ENCODE peak calls at places on chromosomes 7 and 10, in four cellular contexts. One of them, this sample, is unnamed.

GRCh38 chr7:98227939-98228338 is 16.7 kb downstream of the BHLHA15 start:
- DNase-seq in H1: no peak
- DNase-seq in HepG2: peak; percentile 29
- DNase-seq in GM12878: no peak
- DNase-seq in this sample: no peak

GRCh38 chr10:127278001-127278400 is 81.6 kb upstream of the INSYN2A start:
- DNase-seq in H1: no peak
- DNase-seq in HepG2: peak; percentile 69
- DNase-seq in GM12878: no peak
- DNase-seq in this sample: no peak

GRCh38 chr7:96329189-96329588 is 7.3 kb upstream of the SLC25A13 start:
- DNase-seq in H1: no peak
- DNase-seq in HepG2: no peak
- DNase-seq in GM12878: no peak
- DNase-seq in this sample: no peak

GRCh38 chr10:121326905-121327304 is 271.3 kb downstream of the FGFR2 start:
- DNase-seq in H1: no peak
- DNase-seq in HepG2: no peak
- DNase-seq in GM12878: no peak
- DNase-seq in this sample: no peak

GRCh38 chr7:158383665-158384064 is 204.0 kb downstream of the PTPRN2 start:
- DNase-seq in H1: no peak
- DNase-seq in HepG2: no peak
- DNase-seq in GM12878: no peak
- DNase-seq in this sample: no peak

GRCh38 chr7:44974549-44974948 is 4.3 kb downstream of the MYO1G start:
- DNase-seq in H1: no peak
- DNase-seq in HepG2: no peak
- DNase-seq in GM12878: no peak
- DNase-seq in this sample: no peak

GRCh38 chr7:111788426-111788825 is 226.1 kb upstream of the IMMP2L start:
- DNase-seq in H1: no peak
- DNase-seq in HepG2: no peak
- DNase-seq in GM12878: no peak
- DNase-seq in this sample: no peak

GRCh38 chr7:124764847-124765400 is 668 bp downstream of the GPR37 start:
- DNase-seq in H1: no peak
- DNase-seq in HepG2: no peak
- DNase-seq in GM12878: no peak
- DNase-seq in this sample: no peak

GRCh38 chr7:37930226-37930948 is 9.9 kb downstream of the EPDR1 start:
- DNase-seq in H1: no peak
- DNase-seq in HepG2: no peak
- DNase-seq in GM12878: no peak
- DNase-seq in this sample: no peak

GRCh38 chr7:150406565-150407421 is 27.7 kb downstream of the ZNF775 start:
- DNase-seq in H1: no peak
- DNase-seq in HepG2: peak; percentile 80
- DNase-seq in GM12878: peak; percentile 86
- DNase-seq in this sample: no peak
- H3K9ac ChIP-seq in H1: no peak overlapping the region
- H3K9ac ChIP-seq in HepG2: peak overlapping the region; percentile 83
- H3K9ac ChIP-seq in GM12878: peak overlapping the region; percentile 85
- H3K9ac ChIP-seq in this sample: peak overlapping the region; percentile 81

GRCh38 chr10:17428616-17429097 is 25.7 kb downstream of the ST8SIA6 start:
- DNase-seq in H1: no peak
- DNase-seq in HepG2: no peak
- DNase-seq in GM12878: no peak
- DNase-seq in this sample: no peak

GRCh38 chr10:17425584-17426262 is 28.7 kb downstream of the ST8SIA6 start:
- DNase-seq in H1: no peak
- DNase-seq in HepG2: no peak
- DNase-seq in GM12878: no peak
- DNase-seq in this sample: no peak

GRCh38 chr10:17428096-17428615 is 26.2 kb downstream of the ST8SIA6 start:
- DNase-seq in H1: no peak
- DNase-seq in HepG2: no peak
- DNase-seq in GM12878: no peak
- DNase-seq in this sample: no peak

GRCh38 chr10:17426263-17426600 is 28.2 kb downstream of the ST8SIA6 start:
- DNase-seq in H1: no peak
- DNase-seq in HepG2: no peak
- DNase-seq in GM12878: no peak
- DNase-seq in this sample: no peak

DNA sequence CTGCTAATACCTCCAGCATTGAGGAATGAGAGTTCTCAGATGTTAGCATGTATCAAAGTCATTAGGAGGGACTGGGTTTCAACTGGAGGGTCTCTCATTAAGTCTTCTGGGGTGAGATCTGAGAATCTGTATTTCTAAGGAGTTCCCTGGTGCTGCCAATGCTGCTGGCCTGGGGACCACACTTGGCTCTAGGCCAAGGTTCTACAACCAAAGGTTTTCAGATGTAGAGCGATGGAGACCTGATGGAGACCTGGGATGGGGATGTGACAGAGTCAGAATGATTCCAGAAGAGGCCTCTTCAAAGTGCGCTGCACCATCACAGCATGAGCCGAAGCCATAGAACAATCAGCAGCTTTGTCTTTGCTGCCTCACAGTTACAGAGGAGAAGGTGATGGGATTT is 27.2 kb downstream of the ST8SIA6 start:
- DNase-seq in H1: no peak
- DNase-seq in HepG2: no peak
- DNase-seq in GM12878: no peak
- DNase-seq in this sample: no peak
- TF ChIP-seq SUZ12 in H1: no peak
- TF ChIP-seq SUZ12 in HepG2: no peak
- TF ChIP-seq SUZ12 in GM12878: no peak
- TF ChIP-seq SUZ12 in this sample: no peak

DNA sequence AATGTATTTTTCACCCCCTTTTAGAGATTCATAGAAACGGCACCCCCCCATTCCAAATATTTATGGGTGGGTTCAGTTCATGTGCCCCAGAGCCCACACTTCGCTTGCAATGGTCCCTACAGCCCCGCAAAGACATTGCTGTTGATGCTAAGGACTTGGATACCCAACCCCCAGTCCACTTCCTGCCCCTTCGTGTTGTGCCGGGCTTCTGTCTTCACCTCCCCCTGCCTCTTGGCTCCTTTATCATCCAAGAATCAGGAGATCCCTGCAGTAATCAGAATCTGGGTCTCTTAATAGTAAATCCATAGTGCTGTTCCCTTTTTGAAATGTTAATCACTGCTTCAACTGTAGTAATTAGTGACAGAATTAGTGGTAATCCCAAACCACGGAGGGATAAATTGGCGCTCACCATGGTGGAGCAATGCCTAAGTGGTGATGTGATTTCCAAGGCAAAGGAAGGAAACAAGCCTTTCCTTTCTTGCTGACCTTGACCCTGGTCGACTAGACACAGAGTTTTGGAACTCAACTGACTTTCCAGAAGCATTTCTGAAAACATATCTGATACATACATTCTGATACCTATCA is 67.7 kb downstream of the HK1 start:
- DNase-seq in H1: no peak
- DNase-seq in HepG2: no peak
- DNase-seq in GM12878: no peak
- DNase-seq in this sample: no peak
- H3K9ac ChIP-seq in H1: no peak overlapping the region
- H3K9ac ChIP-seq in HepG2: no peak overlapping the region
- H3K9ac ChIP-seq in GM12878: no peak overlapping the region
- H3K9ac ChIP-seq in this sample: no peak overlapping the region

GRCh38 chr7:65840446-65840845 is 32.4 kb upstream of the VKORC1L1 start:
- DNase-seq in H1: no peak
- DNase-seq in HepG2: no peak
- DNase-seq in GM12878: peak; percentile 39
- DNase-seq in this sample: no peak

DNA sequence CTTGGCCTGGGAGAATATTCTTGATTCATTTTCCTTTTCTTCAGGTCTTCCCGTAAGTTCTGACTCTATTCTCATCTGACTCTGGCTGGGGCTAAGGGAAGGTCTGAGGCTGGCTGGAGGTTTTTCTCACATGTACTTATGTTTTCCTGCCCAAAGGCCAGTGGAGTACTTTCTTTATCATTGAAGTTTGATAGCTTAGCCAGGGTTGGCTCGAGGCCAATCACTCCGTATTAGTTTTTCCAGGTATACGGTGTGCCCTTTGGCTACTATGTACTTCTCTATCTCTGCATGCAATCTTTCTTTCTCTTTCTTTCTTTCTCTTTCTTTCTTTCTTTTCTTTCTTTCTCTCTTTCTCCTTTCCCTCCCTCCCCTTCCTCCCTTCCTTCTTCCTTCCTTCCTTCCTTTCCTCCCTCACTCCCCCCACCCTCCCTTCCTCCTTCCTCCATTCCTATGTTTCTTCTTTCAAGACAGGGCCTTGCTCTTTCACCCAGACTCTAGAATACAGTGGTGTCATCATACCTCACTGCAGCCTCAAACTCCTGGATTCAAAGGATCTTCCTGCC is 26.8 kb upstream of the VKORC1L1 start:
- DNase-seq in H1: no peak
- DNase-seq in HepG2: no peak
- DNase-seq in GM12878: no peak
- DNase-seq in this sample: no peak
- TF ChIP-seq SUZ12 in H1: no peak
- TF ChIP-seq SUZ12 in HepG2: no peak
- TF ChIP-seq SUZ12 in GM12878: no peak
- TF ChIP-seq SUZ12 in this sample: no peak

GRCh38 chr7:1939434-1940401 is 269.6 kb downstream of the ELFN1 start:
- DNase-seq in H1: no peak
- DNase-seq in HepG2: no peak
- DNase-seq in GM12878: no peak
- DNase-seq in this sample: no peak
- H3K9ac ChIP-seq in H1: no peak overlapping the region
- H3K9ac ChIP-seq in HepG2: no peak overlapping the region
- H3K9ac ChIP-seq in GM12878: peak overlapping the region; percentile 63
- H3K9ac ChIP-seq in this sample: no peak overlapping the region

DNA sequence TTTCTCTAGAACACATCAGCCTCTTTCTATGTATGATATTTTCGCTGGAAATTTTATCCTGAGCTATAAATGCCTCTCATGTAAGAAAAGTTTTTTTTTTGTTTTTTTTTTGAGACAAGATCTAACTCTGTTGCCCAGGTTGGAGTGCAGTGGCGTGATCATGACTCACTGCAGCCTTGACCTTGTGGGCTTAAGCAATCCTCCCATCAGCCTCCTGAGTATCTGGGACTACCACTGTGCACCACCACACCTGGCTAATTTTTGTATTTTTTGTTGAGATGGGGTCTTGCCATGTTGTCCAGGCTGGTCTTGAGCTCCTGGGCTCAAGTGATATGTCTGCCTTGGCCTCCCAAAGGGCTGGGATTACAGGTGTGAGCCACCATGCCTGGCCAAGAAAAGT is 80.4 kb downstream of the ADK start:
- DNase-seq in H1: no peak
- DNase-seq in HepG2: peak; percentile 20
- DNase-seq in GM12878: no peak
- DNase-seq in this sample: no peak
- TF ChIP-seq SUZ12 in H1: no peak
- TF ChIP-seq SUZ12 in HepG2: no peak
- TF ChIP-seq SUZ12 in GM12878: no peak
- TF ChIP-seq SUZ12 in this sample: no peak

This sample was measured in NT2/D1.